ENCODE peak calls at places on chromosomes 5 and 9, in nine cellular contexts. One of them, this sample, is unnamed.
A peak's percentile ranks its signal among the peaks of the same experiment; 100 is the strongest.

GRCh38 chr5:151793358-151793757 is 21.6 kb downstream of the G3BP1 start:
- DNase-seq in kidney epithelial cell: no peak
- DNase-seq in hypothalamus: no peak
- DNase-seq in effector CD8-positive, alpha-beta T cell: no peak
- DNase-seq in ELR: no peak
- DNase-seq in CD8-positive, alpha-beta memory T cell: no peak
- DNase-seq in stomach: no peak
- DNase-seq in NCI-H748 treated with DMSO at 0.1 percent for 48 hours: no peak
- DNase-seq in IMR-90: no peak
- DNase-seq in this sample: no peak

GRCh38 chr9:105191508-105192118 is 52.8 kb upstream of the SLC44A1 start:
- DNase-seq in kidney epithelial cell: no peak
- DNase-seq in stomach: no peak
- DNase-seq in ELR: no peak
- DNase-seq in IMR-90: no peak
- DNase-seq in effector CD8-positive, alpha-beta T cell: no peak
- DNase-seq in hypothalamus: no peak
- DNase-seq in NCI-H748 treated with DMSO at 0.1 percent for 48 hours: no peak
- DNase-seq in CD8-positive, alpha-beta memory T cell: no peak
- DNase-seq in this sample: no peak

GRCh38 chr5:10441992-10442435 is 335 bp downstream of the ROPN1L start:
- DNase-seq in ELR: peak; percentile 65
- DNase-seq in IMR-90: no peak
- DNase-seq in stomach: no peak
- DNase-seq in CD8-positive, alpha-beta memory T cell: no peak
- DNase-seq in effector CD8-positive, alpha-beta T cell: no peak
- DNase-seq in NCI-H748 treated with DMSO at 0.1 percent for 48 hours: peak; percentile 55
- DNase-seq in kidney epithelial cell: no peak
- DNase-seq in hypothalamus: no peak
- DNase-seq in this sample: no peak

GRCh38 chr9:135291165-135291564 is 188.4 kb upstream of the PPP1R26 start:
- DNase-seq in effector CD8-positive, alpha-beta T cell: no peak
- DNase-seq in stomach: no peak
- DNase-seq in ELR: no peak
- DNase-seq in kidney epithelial cell: no peak
- DNase-seq in CD8-positive, alpha-beta memory T cell: no peak
- DNase-seq in hypothalamus: no peak
- DNase-seq in NCI-H748 treated with DMSO at 0.1 percent for 48 hours: no peak
- DNase-seq in IMR-90: no peak
- DNase-seq in this sample: no peak

GRCh38 chr5:10118150-10118549 is 131.5 kb downstream of the ATPSCKMT start:
- DNase-seq in NCI-H748 treated with DMSO at 0.1 percent for 48 hours: no peak
- DNase-seq in IMR-90: no peak
- DNase-seq in stomach: no peak
- DNase-seq in ELR: no peak
- DNase-seq in effector CD8-positive, alpha-beta T cell: no peak
- DNase-seq in hypothalamus: no peak
- DNase-seq in kidney epithelial cell: no peak
- DNase-seq in CD8-positive, alpha-beta memory T cell: no peak
- DNase-seq in this sample: peak; percentile 14

GRCh38 chr5:177403194-177403825 is 2.8 kb upstream of the PFN3 start:
- DNase-seq in stomach: peak; percentile 33
- DNase-seq in kidney epithelial cell: no peak
- DNase-seq in effector CD8-positive, alpha-beta T cell: peak; percentile 26
- DNase-seq in ELR: peak; percentile 38
- DNase-seq in IMR-90: peak; percentile 12
- DNase-seq in hypothalamus: no peak
- DNase-seq in NCI-H748 treated with DMSO at 0.1 percent for 48 hours: peak; percentile 40
- DNase-seq in CD8-positive, alpha-beta memory T cell: peak; percentile 79
- DNase-seq in this sample: no peak

GRCh38 chr9:92455217-92455616 is 27.1 kb downstream of the ASPN start:
- DNase-seq in NCI-H748 treated with DMSO at 0.1 percent for 48 hours: peak; percentile 11
- DNase-seq in kidney epithelial cell: no peak
- DNase-seq in stomach: no peak
- DNase-seq in ELR: peak; percentile 27
- DNase-seq in hypothalamus: no peak
- DNase-seq in IMR-90: no peak
- DNase-seq in CD8-positive, alpha-beta memory T cell: no peak
- DNase-seq in effector CD8-positive, alpha-beta T cell: no peak
- DNase-seq in this sample: peak; percentile 9

GRCh38 chr5:39360483-39361071 is 3.7 kb downstream of the C9 start:
- DNase-seq in effector CD8-positive, alpha-beta T cell: no peak
- DNase-seq in NCI-H748 treated with DMSO at 0.1 percent for 48 hours: no peak
- DNase-seq in hypothalamus: no peak
- DNase-seq in ELR: peak; percentile 27
- DNase-seq in stomach: no peak
- DNase-seq in CD8-positive, alpha-beta memory T cell: no peak
- DNase-seq in IMR-90: no peak
- DNase-seq in kidney epithelial cell: no peak
- DNase-seq in this sample: no peak

GRCh38 chr9:89497181-89497963 is 541 bp downstream of the SEMA4D start:
- DNase-seq in IMR-90: no peak
- DNase-seq in NCI-H748 treated with DMSO at 0.1 percent for 48 hours: no peak
- DNase-seq in ELR: no peak
- DNase-seq in hypothalamus: no peak
- DNase-seq in CD8-positive, alpha-beta memory T cell: peak; percentile 71
- DNase-seq in kidney epithelial cell: no peak
- DNase-seq in effector CD8-positive, alpha-beta T cell: no peak
- DNase-seq in stomach: peak; percentile 52
- DNase-seq in this sample: no peak

GRCh38 chr5:125508225-125508624 is 761.8 kb upstream of the ZNF608 start:
- DNase-seq in NCI-H748 treated with DMSO at 0.1 percent for 48 hours: no peak
- DNase-seq in effector CD8-positive, alpha-beta T cell: no peak
- DNase-seq in CD8-positive, alpha-beta memory T cell: no peak
- DNase-seq in kidney epithelial cell: no peak
- DNase-seq in hypothalamus: no peak
- DNase-seq in stomach: no peak
- DNase-seq in IMR-90: no peak
- DNase-seq in ELR: no peak
- DNase-seq in this sample: no peak

GRCh38 chr5:132749506-132749905 is 2.3 kb downstream of the CCNI2 start:
- DNase-seq in NCI-H748 treated with DMSO at 0.1 percent for 48 hours: no peak
- DNase-seq in hypothalamus: no peak
- DNase-seq in ELR: no peak
- DNase-seq in stomach: no peak
- DNase-seq in effector CD8-positive, alpha-beta T cell: no peak
- DNase-seq in kidney epithelial cell: no peak
- DNase-seq in CD8-positive, alpha-beta memory T cell: no peak
- DNase-seq in IMR-90: no peak
- DNase-seq in this sample: no peak

GRCh38 chr5:35198096-35198495 is 32.2 kb downstream of the PRLR start:
- DNase-seq in stomach: peak; percentile 91
- DNase-seq in CD8-positive, alpha-beta memory T cell: no peak
- DNase-seq in ELR: peak; percentile 35
- DNase-seq in kidney epithelial cell: no peak
- DNase-seq in NCI-H748 treated with DMSO at 0.1 percent for 48 hours: peak; percentile 64
- DNase-seq in hypothalamus: no peak
- DNase-seq in IMR-90: peak; percentile 37
- DNase-seq in effector CD8-positive, alpha-beta T cell: no peak
- DNase-seq in this sample: peak; percentile 58

GRCh38 chr5:145791866-145792265 is 43.3 kb downstream of the PRELID2 start:
- DNase-seq in effector CD8-positive, alpha-beta T cell: no peak
- DNase-seq in CD8-positive, alpha-beta memory T cell: no peak
- DNase-seq in NCI-H748 treated with DMSO at 0.1 percent for 48 hours: no peak
- DNase-seq in kidney epithelial cell: no peak
- DNase-seq in ELR: no peak
- DNase-seq in IMR-90: no peak
- DNase-seq in stomach: no peak
- DNase-seq in hypothalamus: no peak
- DNase-seq in this sample: no peak

GRCh38 chr5:154015071-154015693 is 23.5 kb downstream of the FAM114A2 start:
- DNase-seq in stomach: no peak
- DNase-seq in effector CD8-positive, alpha-beta T cell: no peak
- DNase-seq in ELR: no peak
- DNase-seq in CD8-positive, alpha-beta memory T cell: no peak
- DNase-seq in NCI-H748 treated with DMSO at 0.1 percent for 48 hours: no peak
- DNase-seq in IMR-90: no peak
- DNase-seq in kidney epithelial cell: no peak
- DNase-seq in hypothalamus: no peak
- DNase-seq in this sample: no peak

GRCh38 chr9:15158019-15158418 is 149.0 kb downstream of the TTC39B start:
- DNase-seq in NCI-H748 treated with DMSO at 0.1 percent for 48 hours: no peak
- DNase-seq in effector CD8-positive, alpha-beta T cell: no peak
- DNase-seq in stomach: no peak
- DNase-seq in kidney epithelial cell: no peak
- DNase-seq in ELR: no peak
- DNase-seq in IMR-90: no peak
- DNase-seq in CD8-positive, alpha-beta memory T cell: no peak
- DNase-seq in hypothalamus: no peak
- DNase-seq in this sample: no peak

GRCh38 chr9:16368425-16369087 is 501.9 kb downstream of the BNC2 start:
- DNase-seq in IMR-90: peak; percentile 79
- DNase-seq in hypothalamus: no peak
- DNase-seq in NCI-H748 treated with DMSO at 0.1 percent for 48 hours: peak; percentile 96
- DNase-seq in CD8-positive, alpha-beta memory T cell: no peak
- DNase-seq in stomach: no peak
- DNase-seq in effector CD8-positive, alpha-beta T cell: no peak
- DNase-seq in kidney epithelial cell: no peak
- DNase-seq in ELR: peak; percentile 89
- DNase-seq in this sample: peak; percentile 54

GRCh38 chr5:140312067-140312790 is 9.3 kb upstream of the PFDN1 start:
- DNase-seq in NCI-H748 treated with DMSO at 0.1 percent for 48 hours: no peak
- DNase-seq in ELR: peak; percentile 99
- DNase-seq in hypothalamus: no peak
- DNase-seq in effector CD8-positive, alpha-beta T cell: no peak
- DNase-seq in CD8-positive, alpha-beta memory T cell: no peak
- DNase-seq in stomach: peak; percentile 54
- DNase-seq in kidney epithelial cell: peak; percentile 76
- DNase-seq in IMR-90: peak; percentile 99
- DNase-seq in this sample: peak; percentile 95

GRCh38 chr5:106303911-106304310 is 1366.8 kb downstream of the EFNA5 start:
- DNase-seq in stomach: no peak
- DNase-seq in ELR: no peak
- DNase-seq in effector CD8-positive, alpha-beta T cell: no peak
- DNase-seq in IMR-90: no peak
- DNase-seq in hypothalamus: no peak
- DNase-seq in kidney epithelial cell: no peak
- DNase-seq in CD8-positive, alpha-beta memory T cell: no peak
- DNase-seq in NCI-H748 treated with DMSO at 0.1 percent for 48 hours: no peak
- DNase-seq in this sample: no peak

GRCh38 chr5:140875085-140876065 is at the start of gene PCDHA12:
- DNase-seq in IMR-90: no peak
- DNase-seq in effector CD8-positive, alpha-beta T cell: no peak
- DNase-seq in CD8-positive, alpha-beta memory T cell: no peak
- DNase-seq in stomach: no peak
- DNase-seq in hypothalamus: no peak
- DNase-seq in NCI-H748 treated with DMSO at 0.1 percent for 48 hours: no peak
- DNase-seq in ELR: no peak
- DNase-seq in kidney epithelial cell: no peak
- DNase-seq in this sample: peak; percentile 35

GRCh38 chr9:127857278-127857677 is 2.8 kb upstream of the ENG start:
- DNase-seq in IMR-90: no peak
- DNase-seq in CD8-positive, alpha-beta memory T cell: no peak
- DNase-seq in NCI-H748 treated with DMSO at 0.1 percent for 48 hours: no peak
- DNase-seq in stomach: no peak
- DNase-seq in effector CD8-positive, alpha-beta T cell: no peak
- DNase-seq in ELR: no peak
- DNase-seq in hypothalamus: no peak
- DNase-seq in kidney epithelial cell: no peak
- DNase-seq in this sample: no peak

GRCh38 chr9:93194584-93194983 is 10.6 kb downstream of the WNK2 start:
- DNase-seq in ELR: no peak
- DNase-seq in kidney epithelial cell: no peak
- DNase-seq in stomach: no peak
- DNase-seq in NCI-H748 treated with DMSO at 0.1 percent for 48 hours: no peak
- DNase-seq in effector CD8-positive, alpha-beta T cell: no peak
- DNase-seq in hypothalamus: no peak
- DNase-seq in IMR-90: no peak
- DNase-seq in CD8-positive, alpha-beta memory T cell: no peak
- DNase-seq in this sample: no peak

GRCh38 chr9:127346584-127346983 is 50.4 kb upstream of the SLC2A8 start:
- DNase-seq in NCI-H748 treated with DMSO at 0.1 percent for 48 hours: no peak
- DNase-seq in hypothalamus: no peak
- DNase-seq in CD8-positive, alpha-beta memory T cell: no peak
- DNase-seq in stomach: peak; percentile 8
- DNase-seq in kidney epithelial cell: no peak
- DNase-seq in ELR: peak; percentile 19
- DNase-seq in IMR-90: no peak
- DNase-seq in effector CD8-positive, alpha-beta T cell: no peak
- DNase-seq in this sample: no peak

GRCh38 chr9:85522459-85523092 is 219.2 kb downstream of the AGTPBP1 start:
- DNase-seq in kidney epithelial cell: no peak
- DNase-seq in ELR: peak; percentile 29
- DNase-seq in CD8-positive, alpha-beta memory T cell: no peak
- DNase-seq in NCI-H748 treated with DMSO at 0.1 percent for 48 hours: peak; percentile 62
- DNase-seq in IMR-90: peak; percentile 25
- DNase-seq in hypothalamus: no peak
- DNase-seq in stomach: no peak
- DNase-seq in effector CD8-positive, alpha-beta T cell: no peak
- DNase-seq in this sample: no peak

GRCh38 chr5:33310471-33310870 is 130.3 kb upstream of the TARS1 start:
- DNase-seq in NCI-H748 treated with DMSO at 0.1 percent for 48 hours: no peak
- DNase-seq in IMR-90: peak; percentile 95
- DNase-seq in effector CD8-positive, alpha-beta T cell: no peak
- DNase-seq in stomach: no peak
- DNase-seq in ELR: peak; percentile 93
- DNase-seq in kidney epithelial cell: peak; percentile 42
- DNase-seq in hypothalamus: no peak
- DNase-seq in CD8-positive, alpha-beta memory T cell: no peak
- DNase-seq in this sample: peak; percentile 50

GRCh38 chr9:36855443-36856315 is 178.4 kb downstream of the PAX5 start:
- DNase-seq in stomach: no peak
- DNase-seq in CD8-positive, alpha-beta memory T cell: no peak
- DNase-seq in kidney epithelial cell: no peak
- DNase-seq in hypothalamus: no peak
- DNase-seq in NCI-H748 treated with DMSO at 0.1 percent for 48 hours: peak; percentile 46
- DNase-seq in effector CD8-positive, alpha-beta T cell: no peak
- DNase-seq in IMR-90: no peak
- DNase-seq in ELR: peak; percentile 43
- DNase-seq in this sample: peak; percentile 52

This sample was measured in A172.